ENCODE peak calls at places on chromosomes 3 and 15, in six cellular contexts. H, Z, V, B, X and F are unnamed samples.
A peak's percentile ranks its signal among the peaks of the same experiment; 100 is the strongest.

GRCh38 chr3:36730965-36731364 is 33.4 kb downstream of the DCLK3 start:
- DNase-seq in H (no peak), Z (no peak), V (no peak), B (no peak), X (no peak), F (no peak)

GRCh38 chr3:101689291-101689690 is 2.8 kb upstream of the RPL24 start:
- DNase-seq in H (no peak), Z (no peak), V (no peak), B (no peak), X (no peak), F (no peak)

GRCh38 chr15:90914240-90915080 is 11.4 kb downstream of the MAN2A2 start:
- DNase-seq in H (no peak), Z (no peak), V (no peak), B (no peak), X (no peak), F (peak; percentile 82)

GRCh38 chr3:38127611-38128302 is 9.2 kb downstream of the ACAA1 start:
- DNase-seq in H (no peak), Z (no peak), V (no peak), B (no peak), X (no peak), F (no peak)

GRCh38 chr3:149502438-149502837 is 27.9 kb downstream of the TM4SF4 start:
- DNase-seq in H (no peak), Z (no peak), V (no peak), B (no peak), X (no peak), F (no peak)

GRCh38 chr3:43691120-43692002 is 623 bp downstream of the ABHD5 start:
- DNase-seq in H (peak; percentile 57), Z (peak; percentile 41), V (peak; percentile 87), B (peak; percentile 75), X (peak; percentile 76), F (peak; percentile 65)

GRCh38 chr3:65666426-65667091 is 372.2 kb downstream of the MAGI1 start:
- DNase-seq in H (no peak), Z (no peak), V (no peak), B (no peak), X (no peak), F (no peak)

GRCh38 chr3:194086251-194087075 is 49.5 kb upstream of the HES1 start:
- DNase-seq in H (no peak), Z (no peak), V (peak; percentile 74), B (no peak), X (no peak), F (no peak)

GRCh38 chr3:187014417-187014864 is 84.1 kb downstream of the ST6GAL1 start:
- DNase-seq in H (no peak), Z (no peak), V (no peak), B (no peak), X (peak; percentile 59), F (no peak)

GRCh38 chr3:171088984-171089754 is 62.6 kb upstream of the SLC2A2 start:
- DNase-seq in H (no peak), Z (no peak), V (no peak), B (no peak), X (no peak), F (no peak)

GRCh38 chr3:47421741-47422649 is 41.2 kb downstream of the PTPN23 start:
- DNase-seq in H (no peak), Z (no peak), V (peak; percentile 75), B (no peak), X (no peak), F (peak; percentile 93)

GRCh38 chr3:58556001-58556400 is 19.0 kb upstream of the ACOX2 start:
- DNase-seq in H (no peak), Z (no peak), V (no peak), B (no peak), X (no peak), F (no peak)

GRCh38 chr15:63292771-63293170 is 15.4 kb downstream of the APH1B start:
- DNase-seq in H (no peak), Z (no peak), V (no peak), B (no peak), X (no peak), F (peak; percentile 55)

GRCh38 chr15:81276967-81277366 is 47.0 kb downstream of the STARD5 start:
- DNase-seq in H (no peak), Z (no peak), V (no peak), B (no peak), X (no peak), F (no peak)

GRCh38 chr15:75361361-75361988 is 6.9 kb downstream of the MAN2C1 start:
- DNase-seq in H (no peak), Z (no peak), V (no peak), B (no peak), X (no peak), F (no peak)